ENCODE peak calls at places on chromosomes 5 and 9, in six cellular contexts. M is NCI-H774, K is HepG2, L is iris pigment epithelial cell, N is GM23248, E is tibial nerve. Q is an unnamed sample.
A peak's percentile ranks its signal among the peaks of the same experiment; 100 is the strongest.

GRCh38 chr5:72408602-72409001 is 88.4 kb downstream of the PTCD2 start:
- DNase-seq in M (no peak), K (no peak), L (peak; percentile 78), N (peak; percentile 42), E (no peak), Q (no peak)

GRCh38 chr5:8864053-8864452 is 681.8 kb downstream of the SEMA5A start:
- DNase-seq in M (no peak), K (no peak), L (peak; percentile 50), N (peak; percentile 37), E (no peak), Q (no peak)

GRCh38 chr9:83281306-83282255 is 218.6 kb upstream of the RASEF start:
- DNase-seq in M (peak; percentile 6), K (no peak), L (peak; percentile 14), N (peak; percentile 73), E (no peak), Q (no peak)

GRCh38 chr5:127012933-127013332 is 17.4 kb downstream of the MARCHF3 start:
- DNase-seq in M (no peak), K (no peak), L (peak; percentile 74), N (peak; percentile 81), E (no peak), Q (no peak)

GRCh38 chr9:4604678-4605095 is 57.4 kb upstream of the PLPP6 start:
- DNase-seq in M (peak; percentile 85), K (peak; percentile 75), L (peak; percentile 52), N (peak; percentile 65), E (peak; percentile 97), Q (no peak)

GRCh38 chr9:109815366-109815947 is 35.5 kb downstream of the PALM2AKAP2 start:
- DNase-seq in M (no peak), K (peak; percentile 28), L (peak; percentile 49), N (peak; percentile 71), E (no peak), Q (no peak)

GRCh38 chr9:3497406-3497805 is 28.4 kb downstream of the RFX3 start:
- DNase-seq in M (no peak), K (no peak), L (peak; percentile 83), N (peak; percentile 66), E (no peak), Q (no peak)

GRCh38 chr9:37293664-37294524 is 128.6 kb upstream of the GRHPR start:
- DNase-seq in M (no peak), K (no peak), L (peak; percentile 28), N (peak; percentile 58), E (no peak), Q (no peak)

GRCh38 chr5:169298193-169298592 is 2.7 kb downstream of the SLIT3 start:
- DNase-seq in M (no peak), K (no peak), L (no peak), N (peak; percentile 56), E (no peak), Q (no peak)

GRCh38 chr5:54668096-54668495 is 150.5 kb downstream of the SNX18 start:
- DNase-seq in M (no peak), K (no peak), L (no peak), N (no peak), E (no peak), Q (no peak)

GRCh38 chr5:10470669-10471068 is 29.0 kb downstream of the ROPN1L start:
- DNase-seq in M (no peak), K (no peak), L (no peak), N (no peak), E (no peak), Q (no peak)

GRCh38 chr5:128199104-128199503 is 115.5 kb downstream of the SLC12A2 start:
- DNase-seq in M (no peak), K (no peak), L (peak; percentile 83), N (no peak), E (no peak), Q (no peak)

GRCh38 chr5:15634771-15635347 is 134.9 kb downstream of the FBXL7 start:
- DNase-seq in M (no peak), K (no peak), L (no peak), N (peak; percentile 6), E (no peak), Q (no peak)